ENCODE peak calls at places on chromosomes 7 and 10, in ten cellular contexts. R, P, D, T, K, L, Y, N, I and G are unnamed samples.

GRCh38 chr7:25359471-25360059 is 131.3 kb upstream of the NPVF start:
- DNase-seq in R (peak; percentile 4), P (peak; percentile 7), D (no peak), T (no peak), K (no peak), L (no peak), Y (no peak), N (peak; percentile 2), I (no peak), G (no peak)

GRCh38 chr7:55018361-55019328 is at the start of gene EGFR:
- DNase-seq in R (peak; percentile 75), P (peak; percentile 75), D (peak; percentile 73), T (peak; percentile 87), K (peak; percentile 94), L (peak; percentile 60), Y (peak; percentile 62), N (peak; percentile 81), I (peak; percentile 34), G (peak; percentile 72)

GRCh38 chr10:71255817-71256660 is 43.7 kb downstream of the UNC5B start:
- DNase-seq in R (no peak), P (peak; percentile 92), D (peak; percentile 48), T (peak; percentile 77), K (no peak), L (no peak), Y (no peak), N (peak; percentile 95), I (peak; percentile 74), G (peak; percentile 74)

GRCh38 chr10:4260483-4260882 is 475.5 kb upstream of the KLF6 start:
- DNase-seq in R (no peak), P (peak; percentile 83), D (no peak), T (no peak), K (no peak), L (no peak), Y (no peak), N (peak; percentile 85), I (no peak), G (no peak)

GRCh38 chr10:124074471-124075109 is 18.8 kb downstream of the CHST15 start:
- DNase-seq in R (no peak), P (no peak), D (no peak), T (no peak), K (no peak), L (no peak), Y (no peak), N (no peak), I (no peak), G (no peak)

GRCh38 chr7:18978108-18978495 is 139.3 kb downstream of the TWIST1 start:
- DNase-seq in R (peak; percentile 6), P (peak; percentile 98), D (no peak), T (no peak), K (no peak), L (no peak), Y (no peak), N (peak; percentile 96), I (peak; percentile 71), G (peak; percentile 93)

GRCh38 chr10:21297525-21298383 is 227.7 kb downstream of the SKIDA1 start:
- DNase-seq in R (no peak), P (no peak), D (no peak), T (no peak), K (no peak), L (no peak), Y (no peak), N (peak; percentile 45), I (no peak), G (no peak)

GRCh38 chr7:132275384-132275783 is 300.9 kb downstream of the PLXNA4 start:
- DNase-seq in R (no peak), P (no peak), D (no peak), T (no peak), K (no peak), L (no peak), Y (no peak), N (no peak), I (no peak), G (no peak)

GRCh38 chr7:158028971-158029370 is 558.7 kb downstream of the PTPRN2 start:
- DNase-seq in R (no peak), P (no peak), D (no peak), T (no peak), K (no peak), L (no peak), Y (no peak), N (no peak), I (no peak), G (no peak)

GRCh38 chr10:338176-339037 is 203.2 kb downstream of the ZMYND11 start:
- DNase-seq in R (peak; percentile 61), P (peak; percentile 60), D (no peak), T (no peak), K (no peak), L (no peak), Y (no peak), N (peak; percentile 69), I (no peak), G (no peak)

GRCh38 chr7:100612730-100613446 is 548 bp downstream of the MOSPD3 start:
- DNase-seq in R (no peak), P (no peak), D (peak; percentile 38), T (no peak), K (no peak), L (peak; percentile 34), Y (peak; percentile 46), N (no peak), I (no peak), G (no peak)

GRCh38 chr10:68179016-68179415 is 52.9 kb downstream of the ATOH7 start:
- DNase-seq in R (no peak), P (no peak), D (no peak), T (no peak), K (no peak), L (no peak), Y (no peak), N (no peak), I (no peak), G (no peak)

GRCh38 chr7:150388709-150389531 is 9.8 kb downstream of the ZNF775 start:
- DNase-seq in R (no peak), P (peak; percentile 34), D (peak; percentile 39), T (peak; percentile 37), K (no peak), L (peak; percentile 95), Y (no peak), N (peak; percentile 89), I (no peak), G (no peak)
- TF ChIP-seq CTCF in R (no peak), P (peak; percentile 19), D (peak; percentile 36), T (peak; percentile 32), K (peak; percentile 77), L (peak; percentile 99), Y (no peak), N (peak; percentile 94), I (peak; percentile 69), G (peak; percentile 11)

GRCh38 chr10:32890444-32890843 is 67.6 kb downstream of the ITGB1 start:
- DNase-seq in R (no peak), P (no peak), D (no peak), T (no peak), K (no peak), L (no peak), Y (no peak), N (no peak), I (no peak), G (no peak)

GRCh38 chr10:32891261-32891660 is 66.8 kb downstream of the ITGB1 start:
- DNase-seq in R (no peak), P (no peak), D (peak; percentile 6), T (no peak), K (no peak), L (no peak), Y (no peak), N (no peak), I (no peak), G (no peak)

GRCh38 chr10:32888161-32888927 is 69.7 kb downstream of the ITGB1 start:
- DNase-seq in R (no peak), P (no peak), D (no peak), T (no peak), K (no peak), L (no peak), Y (no peak), N (no peak), I (no peak), G (no peak)

GRCh38 chr10:32889631-32890212 is 68.3 kb downstream of the ITGB1 start:
- DNase-seq in R (no peak), P (no peak), D (no peak), T (no peak), K (no peak), L (no peak), Y (no peak), N (no peak), I (no peak), G (no peak)

DNA sequence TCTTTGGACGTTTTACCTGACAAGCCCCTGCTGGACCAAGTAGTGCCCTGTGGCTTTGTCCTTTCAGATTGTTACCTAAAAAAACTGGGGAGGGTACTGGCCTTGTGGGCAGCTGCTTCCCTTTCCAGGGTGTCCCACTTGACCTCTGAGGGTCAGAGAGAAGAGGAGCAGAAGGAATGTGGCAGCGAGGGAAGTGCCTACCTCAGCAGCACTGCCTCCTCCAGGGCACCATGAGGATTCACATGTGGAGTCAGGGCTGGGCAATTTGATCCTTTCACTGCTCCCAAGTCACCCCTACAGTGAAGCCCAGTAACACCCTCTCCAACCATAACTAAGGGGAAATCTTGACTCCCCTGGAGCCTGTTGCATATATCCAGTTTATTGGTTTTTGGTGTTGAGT is 64.6 kb downstream of the ITGB1 start:
- DNase-seq in R (peak; percentile 64), P (peak; percentile 25), D (no peak), T (no peak), K (no peak), L (no peak), Y (peak; percentile 57), N (no peak), I (no peak), G (no peak)
- TF ChIP-seq CTCF in R (no peak), P (no peak), D (no peak), T (no peak), K (no peak), L (peak; percentile 16), Y (no peak), N (no peak), I (peak; percentile 25), G (peak; percentile 29)

DNA sequence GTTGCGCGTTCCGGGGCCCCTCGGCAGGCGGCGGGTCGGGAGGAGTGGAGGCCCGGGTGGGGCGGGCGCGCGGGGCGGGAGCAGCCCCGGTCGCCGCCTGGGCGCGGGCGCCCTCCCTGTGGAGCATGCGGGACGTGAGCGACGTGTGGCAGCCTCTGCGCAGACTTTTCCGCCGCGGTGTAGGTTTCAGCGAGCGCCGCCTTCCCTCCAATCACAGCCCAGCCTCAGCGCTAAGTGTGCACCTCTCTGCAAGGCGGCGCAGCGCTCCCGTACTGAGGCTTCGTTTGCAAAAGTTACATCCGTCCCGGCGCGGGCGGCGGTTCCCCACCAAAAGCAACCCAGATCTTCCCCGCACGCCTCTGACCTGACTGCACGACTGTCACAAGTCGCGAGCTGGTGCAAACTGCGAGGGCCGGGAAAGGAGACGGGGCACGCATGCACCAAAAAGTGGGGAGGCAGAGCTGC is 1.2 kb upstream of the PFKFB3 start:
- DNase-seq in R (peak; percentile 73), P (peak; percentile 31), D (peak; percentile 79), T (peak; percentile 57), K (no peak), L (no peak), Y (peak; percentile 65), N (peak; percentile 44), I (no peak), G (peak; percentile 45)
- TF ChIP-seq CTCF in R (no peak), P (no peak), D (no peak), T (peak; percentile 12), K (peak; percentile 22), L (no peak), Y (no peak), N (no peak), I (no peak), G (peak; percentile 18)

DNA sequence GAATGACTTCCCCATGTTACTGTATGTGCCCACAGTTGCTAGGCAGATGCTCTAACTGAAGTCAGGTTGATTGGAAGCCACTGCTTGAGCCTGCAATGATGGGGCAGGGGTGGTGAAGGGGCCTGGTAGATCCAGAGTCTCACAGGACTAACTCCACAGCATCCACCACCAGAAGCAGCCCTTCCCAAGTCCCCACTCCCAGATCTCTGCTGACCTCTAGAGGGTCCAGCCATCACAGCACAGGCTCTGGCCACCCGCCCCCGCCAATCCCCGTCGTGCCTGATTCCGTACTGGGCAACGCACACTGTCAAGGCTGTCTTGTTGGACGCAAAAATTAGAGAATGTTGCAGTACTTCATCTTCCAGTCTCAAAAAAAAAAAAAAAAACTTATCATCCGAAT is 136.8 kb upstream of the PDE1C start:
- DNase-seq in R (peak; percentile 46), P (peak; percentile 14), D (peak; percentile 64), T (no peak), K (peak; percentile 89), L (peak; percentile 63), Y (peak; percentile 70), N (peak; percentile 1), I (no peak), G (no peak)
- TF ChIP-seq CTCF in R (peak; percentile 27), P (peak; percentile 31), D (peak; percentile 48), T (no peak), K (no peak), L (peak; percentile 73), Y (no peak), N (peak; percentile 26), I (peak; percentile 27), G (no peak)